ENCODE peak calls at places on chromosomes 7 and 10, in four cellular contexts. One of them, this sample, is unnamed.

GRCh38 chr7:150937848-150938561 is 40.1 kb downstream of the KCNH2 start:
- DNase-seq in stomach: no peak
- DNase-seq in adrenal gland: no peak
- DNase-seq in HCT116: no peak
- DNase-seq in this sample: no peak

GRCh38 chr7:158771-159170 is 33.6 kb upstream of the FAM20C start:
- DNase-seq in adrenal gland: no peak
- DNase-seq in stomach: no peak
- DNase-seq in HCT116: no peak
- DNase-seq in this sample: no peak

GRCh38 chr7:100516135-100516812 is 22.7 kb upstream of the AGFG2 start:
- DNase-seq in HCT116: no peak
- DNase-seq in adrenal gland: no peak
- DNase-seq in stomach: peak
- DNase-seq in this sample: no peak

GRCh38 chr10:125155101-125155500 is 5.3 kb downstream of the CTBP2 start:
- DNase-seq in HCT116: no peak
- DNase-seq in adrenal gland: no peak
- DNase-seq in stomach: no peak
- DNase-seq in this sample: no peak

GRCh38 chr7:23093546-23093945 is 12.0 kb upstream of the KLHL7 start:
- DNase-seq in adrenal gland: no peak
- DNase-seq in stomach: no peak
- DNase-seq in HCT116: no peak
- DNase-seq in this sample: no peak

GRCh38 chr7:90708841-90709317 is 112.8 kb downstream of the CDK14 start:
- DNase-seq in adrenal gland: peak
- DNase-seq in HCT116: peak
- DNase-seq in stomach: peak
- DNase-seq in this sample: no peak

GRCh38 chr10:93182790-93183189 is 109.1 kb downstream of the CYP26A1 start:
- DNase-seq in HCT116: no peak
- DNase-seq in adrenal gland: no peak
- DNase-seq in stomach: no peak
- DNase-seq in this sample: no peak

GRCh38 chr10:27019827-27020226 is 80.5 kb downstream of the ANKRD26 start:
- DNase-seq in HCT116: no peak
- DNase-seq in stomach: no peak
- DNase-seq in adrenal gland: no peak
- DNase-seq in this sample: no peak

GRCh38 chr7:151808296-151809155 is 68.4 kb downstream of the PRKAG2 start:
- DNase-seq in adrenal gland: no peak
- DNase-seq in HCT116: peak
- DNase-seq in stomach: peak
- DNase-seq in this sample: peak

GRCh38 chr7:38731195-38731594 is 100.0 kb upstream of the AMPH start:
- DNase-seq in stomach: no peak
- DNase-seq in HCT116: no peak
- DNase-seq in adrenal gland: no peak
- DNase-seq in this sample: no peak

GRCh38 chr7:4803397-4804241 is 28.2 kb downstream of the AP5Z1 start:
- DNase-seq in HCT116: no peak
- DNase-seq in adrenal gland: no peak
- DNase-seq in stomach: no peak
- DNase-seq in this sample: peak

GRCh38 chr10:26759008-26759407 is 61.5 kb downstream of the PDSS1 start:
- DNase-seq in adrenal gland: no peak
- DNase-seq in stomach: no peak
- DNase-seq in HCT116: no peak
- DNase-seq in this sample: no peak

GRCh38 chr7:75686551-75686950 is 52.2 kb downstream of the HIP1 start:
- DNase-seq in stomach: no peak
- DNase-seq in HCT116: no peak
- DNase-seq in adrenal gland: no peak
- DNase-seq in this sample: no peak

GRCh38 chr7:40721344-40721949 is 586.6 kb downstream of the SUGCT start:
- DNase-seq in adrenal gland: no peak
- DNase-seq in HCT116: no peak
- DNase-seq in stomach: no peak
- DNase-seq in this sample: no peak

GRCh38 chr10:7606977-7607404 is 59.8 kb downstream of the ITIH5 start:
- DNase-seq in adrenal gland: no peak
- DNase-seq in HCT116: no peak
- DNase-seq in stomach: no peak
- DNase-seq in this sample: no peak

GRCh38 chr7:104196161-104196560 is 11.7 kb downstream of the ORC5 start:
- DNase-seq in stomach: no peak
- DNase-seq in adrenal gland: no peak
- DNase-seq in HCT116: no peak
- DNase-seq in this sample: no peak
- TF ChIP-seq POLR2A in stomach: no peak
- TF ChIP-seq POLR2A in adrenal gland: no peak
- TF ChIP-seq POLR2A in HCT116: no peak
- TF ChIP-seq POLR2A in this sample: no peak

GRCh38 chr7:129611246-129612111 is at the start of gene NRF1:
- DNase-seq in HCT116: peak
- DNase-seq in stomach: peak
- DNase-seq in adrenal gland: peak
- DNase-seq in this sample: peak
- TF ChIP-seq POLR2A in HCT116: peak
- TF ChIP-seq POLR2A in stomach: no peak
- TF ChIP-seq POLR2A in adrenal gland: peak
- TF ChIP-seq POLR2A in this sample: no peak

DNA sequence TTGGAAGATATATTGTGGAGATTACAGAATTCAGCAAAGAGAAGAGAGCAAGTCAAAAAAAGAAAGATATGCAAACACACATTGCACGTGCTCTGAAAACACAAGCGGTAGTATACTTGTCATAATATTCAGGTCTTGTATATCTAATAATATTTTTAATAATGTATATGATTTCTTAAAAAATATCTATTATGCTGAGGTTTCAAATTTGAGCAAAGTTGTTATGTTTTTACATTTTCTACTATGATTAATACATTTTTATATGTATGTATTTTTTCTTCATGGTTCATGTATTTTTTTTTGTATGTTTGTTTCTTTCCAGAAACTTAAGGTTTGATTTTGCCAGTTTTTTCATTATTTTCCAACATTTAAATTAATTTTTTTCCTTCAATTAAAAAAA is 752.4 kb upstream of the VSTM2A start:
- DNase-seq in stomach: no peak
- DNase-seq in HCT116: no peak
- DNase-seq in adrenal gland: no peak
- DNase-seq in this sample: no peak
- TF ChIP-seq POLR2A in stomach: no peak
- TF ChIP-seq POLR2A in HCT116: no peak
- TF ChIP-seq POLR2A in adrenal gland: no peak
- TF ChIP-seq POLR2A in this sample: no peak

GRCh38 chr10:114487815-114488536 is 83.7 kb upstream of the AFAP1L2 start:
- DNase-seq in adrenal gland: no peak
- DNase-seq in HCT116: no peak
- DNase-seq in stomach: no peak
- DNase-seq in this sample: no peak
- TF ChIP-seq POLR2A in adrenal gland: no peak
- TF ChIP-seq POLR2A in HCT116: no peak
- TF ChIP-seq POLR2A in stomach: no peak
- TF ChIP-seq POLR2A in this sample: no peak

GRCh38 chr7:69598487-69599148 is 343 bp downstream of the AUTS2 start:
- DNase-seq in stomach: no peak
- DNase-seq in HCT116: no peak
- DNase-seq in adrenal gland: no peak
- DNase-seq in this sample: peak
- TF ChIP-seq POLR2A in stomach: no peak
- TF ChIP-seq POLR2A in HCT116: no peak
- TF ChIP-seq POLR2A in adrenal gland: peak
- TF ChIP-seq POLR2A in this sample: no peak

GRCh38 chr7:158976849-158977593 is 120.7 kb downstream of the DYNC2I1 start:
- DNase-seq in HCT116: peak
- DNase-seq in adrenal gland: peak
- DNase-seq in stomach: peak
- DNase-seq in this sample: peak

GRCh38 chr7:158979635-158980351 is 123.4 kb downstream of the DYNC2I1 start:
- DNase-seq in adrenal gland: peak
- DNase-seq in stomach: no peak
- DNase-seq in HCT116: no peak
- DNase-seq in this sample: no peak

GRCh38 chr7:158975526-158976467 is 119.4 kb downstream of the DYNC2I1 start:
- DNase-seq in HCT116: no peak
- DNase-seq in stomach: no peak
- DNase-seq in adrenal gland: no peak
- DNase-seq in this sample: no peak

GRCh38 chr7:158976468-158976848 is 120.1 kb downstream of the DYNC2I1 start:
- DNase-seq in HCT116: no peak
- DNase-seq in stomach: no peak
- DNase-seq in adrenal gland: no peak
- DNase-seq in this sample: no peak

GRCh38 chr7:158979023-158979529 is 122.7 kb downstream of the DYNC2I1 start:
- DNase-seq in stomach: no peak
- DNase-seq in HCT116: no peak
- DNase-seq in adrenal gland: no peak
- DNase-seq in this sample: peak
- TF ChIP-seq POLR2A in stomach: no peak
- TF ChIP-seq POLR2A in HCT116: no peak
- TF ChIP-seq POLR2A in adrenal gland: no peak
- TF ChIP-seq POLR2A in this sample: no peak

GRCh38 chr10:110871236-110872084 is at the start of gene PDCD4:
- DNase-seq in stomach: peak
- DNase-seq in HCT116: peak
- DNase-seq in adrenal gland: peak
- DNase-seq in this sample: peak
- TF ChIP-seq POLR2A in stomach: no peak
- TF ChIP-seq POLR2A in HCT116: peak
- TF ChIP-seq POLR2A in adrenal gland: peak
- TF ChIP-seq POLR2A in this sample: peak